ENCODE peak calls at places on chromosomes 3 and 15, in nine cellular contexts. S is hepatocyte; R is heart right ventricle; B is CD8-positive, alpha-beta T cell; Z is tibial nerve; O is psoas muscle; L is pancreas; D is transverse colon; Q is neural progenitor cell. X is an unnamed sample. For H3K9me3, the result is how much of the 10 kb centered on the place peaks cover.

GRCh38 chr15:31338879-31339557 is 12.4 kb downstream of the KLF13 start:
- DNase-seq in S (peak), R (peak), B (no peak), Z (peak), O (peak), L (no peak), D (no peak), Q (no peak), X (peak)

GRCh38 chr15:28994142-28994829 is 108.5 kb downstream of the APBA2 start:
- DNase-seq in S (no peak), R (no peak), B (peak), Z (no peak), O (no peak), L (no peak), D (no peak), Q (no peak), X (no peak)

GRCh38 chr3:61894988-61895935 is 333.9 kb downstream of the PTPRG start:
- DNase-seq in S (peak), R (peak), B (peak), Z (peak), O (no peak), L (no peak), D (peak), Q (no peak), X (peak)

GRCh38 chr15:88890495-88890894 is 4.8 kb downstream of the HAPLN3 start:
- DNase-seq in S (no peak), R (no peak), B (no peak), Z (no peak), O (no peak), L (no peak), D (no peak), Q (no peak), X (no peak)

GRCh38 chr15:48681274-48681840 is 35.8 kb upstream of the FBN1 start:
- DNase-seq in S (peak), R (no peak), B (no peak), Z (no peak), O (no peak), L (no peak), D (no peak), Q (no peak), X (no peak)

GRCh38 chr3:151328298-151329036 is 882 bp downstream of the P2RY13 start:
- DNase-seq in S (no peak), R (no peak), B (no peak), Z (no peak), O (no peak), L (no peak), D (no peak), Q (no peak), X (no peak)

GRCh38 chr3:176663376-176663775 is 533.9 kb downstream of the TBL1XR1 start:
- DNase-seq in S (no peak), R (no peak), B (no peak), Z (no peak), O (no peak), L (no peak), D (no peak), Q (peak), X (no peak)

GRCh38 chr15:49343546-49343945 is 79.5 kb upstream of the FGF7 start:
- DNase-seq in S (no peak), R (no peak), B (no peak), Z (no peak), O (no peak), L (no peak), D (no peak), Q (no peak), X (no peak)

GRCh38 chr15:65460948-65461347 is 38.2 kb upstream of the IGDCC4 start:
- DNase-seq in S (no peak), R (no peak), B (no peak), Z (no peak), O (no peak), L (no peak), D (no peak), Q (no peak), X (peak)

GRCh38 chr3:166274342-166274741 is 437.1 kb upstream of the BCHE start:
- DNase-seq in S (no peak), R (no peak), B (no peak), Z (no peak), O (no peak), L (no peak), D (no peak), Q (no peak), X (no peak)

GRCh38 chr3:42012378-42012934 is 50.6 kb upstream of the ULK4 start:
- DNase-seq in S (no peak), R (no peak), B (no peak), Z (no peak), O (no peak), L (no peak), D (no peak), Q (no peak), X (no peak)

GRCh38 chr15:62797171-62797570 is 245.4 kb upstream of the TPM1 start:
- DNase-seq in S (no peak), R (no peak), B (no peak), Z (no peak), O (no peak), L (no peak), D (no peak), Q (no peak), X (no peak)

GRCh38 chr3:188052229-188052965 is 101.6 kb upstream of the LPP start:
- DNase-seq in S (peak), R (peak), B (no peak), Z (peak), O (peak), L (peak), D (peak), Q (peak), X (peak)
- H3K4me3 ChIP-seq in S (no peak), R (no peak), B (no peak), Z (peak), O (no peak), L (no peak), D (no peak), Q (no peak), X (no peak)

GRCh38 chr15:76189106-76189505 is 122.2 kb downstream of the ETFA start:
- DNase-seq in S (no peak), R (no peak), B (no peak), Z (no peak), O (no peak), L (no peak), D (no peak), Q (no peak), X (no peak)

GRCh38 chr15:76184640-76185020 is 124.8 kb downstream of the TMEM266 start:
- DNase-seq in S (no peak), R (no peak), B (no peak), Z (no peak), O (no peak), L (no peak), D (no peak), Q (no peak), X (no peak)

GRCh38 chr15:76187151-76187550 is 124.1 kb downstream of the ETFA start:
- DNase-seq in S (no peak), R (no peak), B (no peak), Z (no peak), O (no peak), L (no peak), D (no peak), Q (no peak), X (no peak)

GRCh38 chr15:76183906-76184639 is 124.3 kb downstream of the TMEM266 start:
- DNase-seq in S (no peak), R (no peak), B (no peak), Z (no peak), O (no peak), L (no peak), D (no peak), Q (peak), X (no peak)

GRCh38 chr15:76185716-76186115 is 125.6 kb downstream of the ETFA start:
- DNase-seq in S (peak), R (no peak), B (no peak), Z (no peak), O (no peak), L (no peak), D (no peak), Q (peak), X (peak)
- TF ChIP-seq CTCF in S (peak), R (no peak), B (no peak), Z (no peak), O (peak), L (no peak), D (peak), Q (peak), X (peak)

DNA sequence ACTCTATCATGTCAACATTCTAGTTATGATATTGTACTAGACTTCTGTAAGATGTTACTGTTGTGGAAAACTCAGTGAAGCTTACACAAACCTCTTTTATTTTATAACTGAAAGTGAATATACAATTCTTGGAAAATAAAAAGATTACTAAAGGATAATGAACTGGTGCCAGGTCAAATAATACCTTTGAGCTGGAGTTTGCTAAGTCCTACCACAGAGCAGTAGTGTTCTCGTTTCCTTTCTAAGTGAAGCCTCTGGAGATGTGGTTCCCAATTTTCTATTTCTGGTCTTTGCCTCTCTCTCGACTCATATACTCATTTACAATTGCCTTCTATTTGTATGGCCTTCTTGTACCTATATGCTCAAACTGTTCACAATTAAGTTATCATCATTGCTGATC is 942.9 kb downstream of the SQOR start:
- DNase-seq in S (no peak), R (no peak), B (no peak), Z (no peak), O (no peak), L (no peak), D (no peak), Q (no peak), X (no peak)
- H3K9me3 ChIP-seq in S (under half), R (under half), B (under half), Z (under half), O (under half), L (under half), D (under half), Q (under half), X (under half)

GRCh38 chr3:141575879-141576743 is 89.3 kb downstream of the RASA2 start:
- DNase-seq in S (peak), R (no peak), B (no peak), Z (no peak), O (no peak), L (no peak), D (no peak), Q (no peak), X (peak)
- H3K4me3 ChIP-seq in S (no peak), R (no peak), B (no peak), Z (no peak), O (no peak), L (no peak), D (no peak), Q (no peak), X (no peak)

GRCh38 chr3:128489860-128490649 is 2.9 kb downstream of the GATA2 start:
- DNase-seq in S (peak), R (no peak), B (no peak), Z (no peak), O (no peak), L (peak), D (no peak), Q (peak), X (peak)
- TF ChIP-seq CTCF in S (peak), R (no peak), B (no peak), Z (no peak), O (peak), L (no peak), D (no peak), Q (peak), X (peak)

GRCh38 chr3:115190747-115191146 is 43.7 kb upstream of the ZBTB20 start:
- DNase-seq in S (no peak), R (no peak), B (no peak), Z (no peak), O (no peak), L (no peak), D (no peak), Q (no peak), X (no peak)

GRCh38 chr3:115186351-115187148 is 39.5 kb upstream of the ZBTB20 start:
- DNase-seq in S (no peak), R (no peak), B (no peak), Z (no peak), O (no peak), L (no peak), D (no peak), Q (no peak), X (no peak)

DNA sequence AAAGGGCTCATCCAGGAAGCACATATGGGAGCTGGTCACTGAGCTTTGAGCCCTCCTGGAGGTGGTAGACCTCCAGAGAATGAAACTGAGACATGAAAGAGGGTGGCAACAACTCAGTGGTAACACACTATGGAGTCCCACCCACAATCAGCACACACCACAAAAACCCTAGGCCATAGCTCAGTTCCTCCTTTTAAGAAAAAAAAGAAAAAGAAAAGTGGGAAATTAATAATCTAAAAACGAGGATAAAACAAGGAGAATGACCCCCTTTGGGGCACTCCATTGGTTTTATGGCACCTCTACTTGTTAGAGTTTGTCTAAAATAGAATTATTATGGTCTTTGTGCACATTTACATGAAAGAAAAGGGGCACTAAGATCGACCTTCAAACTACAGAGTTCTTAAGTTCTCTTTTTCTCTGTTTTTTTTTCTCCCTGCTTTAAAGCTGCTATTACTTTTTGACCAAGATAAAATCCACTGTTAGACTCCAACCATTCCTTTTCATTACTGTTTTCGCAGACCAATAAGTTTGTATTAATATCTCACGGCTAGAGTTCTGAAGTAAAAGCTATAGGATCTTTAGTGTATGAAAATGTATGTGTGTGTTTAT is 40.2 kb upstream of the ZBTB20 start:
- DNase-seq in S (no peak), R (no peak), B (no peak), Z (no peak), O (no peak), L (no peak), D (peak), Q (no peak), X (no peak)
- H3K9me3 ChIP-seq in S (under half), R (under half), B (under half), Z (under half), O (under half), L (under half), D (under half), Q (under half), X (under half)

X was measured in A673.